ENCODE peak calls at places on chromosome 1, in five cellular contexts. Q, X, Z, W and L are unnamed samples.

GRCh38 chr1:156281281-156282142 is 1.1 kb downstream of the SMG5 start:
- DNase-seq in Z (peak; percentile 68), Q (peak; percentile 17), W (no peak), X (no peak), L (peak; percentile 25)

GRCh38 chr1:906532-907420 is 16.9 kb upstream of the SAMD11 start:
- DNase-seq in Q (peak; percentile 58), Z (peak; percentile 89), X (no peak), W (no peak), L (no peak)

GRCh38 chr1:24009406-24009805 is 29.3 kb upstream of the SRSF10 start:
- DNase-seq in Z (peak; percentile 84), Q (peak; percentile 72), X (no peak), W (no peak), L (no peak)

GRCh38 chr1:66705100-66705499 is 47.2 kb upstream of the DYNLT5 start:
- DNase-seq in Q (peak; percentile 88), Z (no peak), X (no peak), W (no peak), L (no peak)

GRCh38 chr1:57007948-57008347 is 42.1 kb upstream of the C8B start:
- DNase-seq in X (no peak), Z (no peak), Q (no peak), W (no peak), L (no peak)

GRCh38 chr1:106964505-106964904 is 92.0 kb upstream of the PRMT6 start:
- DNase-seq in Q (no peak), W (no peak), Z (no peak), X (no peak), L (no peak)

GRCh38 chr1:25996966-25997758 is 701 bp downstream of the PAFAH2 start:
- DNase-seq in Z (no peak), Q (peak; percentile 13), W (no peak), X (no peak), L (no peak)

GRCh38 chr1:94720091-94720793 is 99.9 kb upstream of the SLC44A3 start:
- DNase-seq in Z (no peak), W (no peak), Q (no peak), X (no peak), L (no peak)

GRCh38 chr1:161730050-161730564 is 8.8 kb downstream of the FCRLB start:
- DNase-seq in Q (peak; percentile 60), Z (no peak), X (no peak), W (no peak), L (peak; percentile 25)

GRCh38 chr1:41455479-41456271 is 28.8 kb downstream of the EDN2 start:
- DNase-seq in Z (no peak), X (no peak), Q (peak; percentile 63), W (no peak), L (no peak)

GRCh38 chr1:228953207-228953606 is 217.9 kb downstream of the RHOU start:
- DNase-seq in Z (peak; percentile 5), Q (no peak), W (no peak), X (no peak), L (no peak)

GRCh38 chr1:10734900-10735602 is 61.4 kb downstream of the CASZ1 start:
- DNase-seq in Q (no peak), W (no peak), X (peak; percentile 89), Z (no peak), L (no peak)

GRCh38 chr1:196131691-196132090 is 476.5 kb downstream of the KCNT2 start:
- DNase-seq in Z (no peak), W (no peak), Q (no peak), X (no peak), L (no peak)

GRCh38 chr1:6423321-6423999 is 1.1 kb upstream of the ESPN start:
- DNase-seq in W (peak; percentile 75), Q (peak; percentile 64), X (peak; percentile 84), Z (peak; percentile 93), L (peak; percentile 65)